ENCODE peak calls at places on chromosomes 16 and 17, in eight cellular contexts. One of them, this sample, is unnamed.

GRCh38 chr16:24013733-24014645 is 178.2 kb downstream of the PRKCB start:
- DNase-seq in GM12864: peak
- DNase-seq in left ventricle myocardium inferior: no peak
- DNase-seq in HFFc6: no peak
- DNase-seq in body of pancreas: no peak
- DNase-seq in fibroblast of mammary gland: no peak
- DNase-seq in A549: peak
- DNase-seq in D721Med: no peak
- DNase-seq in this sample: peak

GRCh38 chr16:74830646-74831045 is 56.0 kb upstream of the FA2H start:
- DNase-seq in GM12864: no peak
- DNase-seq in left ventricle myocardium inferior: no peak
- DNase-seq in HFFc6: no peak
- DNase-seq in body of pancreas: no peak
- DNase-seq in fibroblast of mammary gland: no peak
- DNase-seq in A549: no peak
- DNase-seq in D721Med: peak
- DNase-seq in this sample: no peak

GRCh38 chr17:4136373-4136772 is 6.5 kb downstream of the ZZEF1 start:
- DNase-seq in GM12864: no peak
- DNase-seq in left ventricle myocardium inferior: peak
- DNase-seq in HFFc6: no peak
- DNase-seq in body of pancreas: no peak
- DNase-seq in fibroblast of mammary gland: peak
- DNase-seq in A549: no peak
- DNase-seq in D721Med: no peak
- DNase-seq in this sample: no peak

GRCh38 chr16:10942352-10943297 is at the start of gene DEXI:
- DNase-seq in GM12864: peak
- DNase-seq in left ventricle myocardium inferior: peak
- DNase-seq in HFFc6: peak
- DNase-seq in body of pancreas: peak
- DNase-seq in fibroblast of mammary gland: peak
- DNase-seq in A549: peak
- DNase-seq in D721Med: peak
- DNase-seq in this sample: peak

GRCh38 chr17:64641499-64641898 is 20.6 kb downstream of the SMURF2 start:
- DNase-seq in GM12864: no peak
- DNase-seq in left ventricle myocardium inferior: no peak
- DNase-seq in HFFc6: peak
- DNase-seq in body of pancreas: peak
- DNase-seq in fibroblast of mammary gland: peak
- DNase-seq in A549: peak
- DNase-seq in D721Med: no peak
- DNase-seq in this sample: no peak

GRCh38 chr16:3021449-3022207 is 1.5 kb downstream of the TNFRSF12A start:
- DNase-seq in GM12864: no peak
- DNase-seq in left ventricle myocardium inferior: peak
- DNase-seq in HFFc6: peak
- DNase-seq in body of pancreas: peak
- DNase-seq in fibroblast of mammary gland: peak
- DNase-seq in A549: peak
- DNase-seq in D721Med: no peak
- DNase-seq in this sample: peak

GRCh38 chr17:68248886-68249872 is 1.3 kb downstream of the AMZ2 start:
- DNase-seq in GM12864: no peak
- DNase-seq in left ventricle myocardium inferior: no peak
- DNase-seq in HFFc6: no peak
- DNase-seq in body of pancreas: no peak
- DNase-seq in fibroblast of mammary gland: no peak
- DNase-seq in A549: no peak
- DNase-seq in D721Med: no peak
- DNase-seq in this sample: no peak

GRCh38 chr16:75420987-75421819 is 12.1 kb downstream of the CFDP1 start:
- DNase-seq in GM12864: no peak
- DNase-seq in left ventricle myocardium inferior: peak
- DNase-seq in HFFc6: peak
- DNase-seq in body of pancreas: peak
- DNase-seq in fibroblast of mammary gland: peak
- DNase-seq in A549: peak
- DNase-seq in D721Med: no peak
- DNase-seq in this sample: no peak

GRCh38 chr17:60804831-60805230 is 127.2 kb downstream of the BCAS3 start:
- DNase-seq in GM12864: no peak
- DNase-seq in left ventricle myocardium inferior: no peak
- DNase-seq in HFFc6: no peak
- DNase-seq in body of pancreas: no peak
- DNase-seq in fibroblast of mammary gland: no peak
- DNase-seq in A549: no peak
- DNase-seq in D721Med: no peak
- DNase-seq in this sample: no peak

GRCh38 chr17:40218006-40218739 is 931 bp upstream of the WIPF2 start:
- DNase-seq in GM12864: no peak
- DNase-seq in left ventricle myocardium inferior: no peak
- DNase-seq in HFFc6: no peak
- DNase-seq in body of pancreas: no peak
- DNase-seq in fibroblast of mammary gland: no peak
- DNase-seq in A549: no peak
- DNase-seq in D721Med: no peak
- DNase-seq in this sample: no peak

GRCh38 chr17:82217530-82218204 is 5.0 kb upstream of the CCDC57 start:
- DNase-seq in GM12864: no peak
- DNase-seq in left ventricle myocardium inferior: peak
- DNase-seq in HFFc6: peak
- DNase-seq in body of pancreas: no peak
- DNase-seq in fibroblast of mammary gland: peak
- DNase-seq in A549: peak
- DNase-seq in D721Med: no peak
- DNase-seq in this sample: no peak

GRCh38 chr17:29996458-29996857 is 55.0 kb downstream of the EFCAB5 start:
- DNase-seq in GM12864: no peak
- DNase-seq in left ventricle myocardium inferior: no peak
- DNase-seq in HFFc6: no peak
- DNase-seq in body of pancreas: no peak
- DNase-seq in fibroblast of mammary gland: no peak
- DNase-seq in A549: no peak
- DNase-seq in D721Med: no peak
- DNase-seq in this sample: no peak

GRCh38 chr17:30000755-30001257 is 59.4 kb downstream of the EFCAB5 start:
- DNase-seq in GM12864: no peak
- DNase-seq in left ventricle myocardium inferior: no peak
- DNase-seq in HFFc6: no peak
- DNase-seq in body of pancreas: no peak
- DNase-seq in fibroblast of mammary gland: peak
- DNase-seq in A549: no peak
- DNase-seq in D721Med: no peak
- DNase-seq in this sample: no peak

GRCh38 chr17:30005709-30006320 is 64.4 kb downstream of the EFCAB5 start:
- DNase-seq in GM12864: no peak
- DNase-seq in left ventricle myocardium inferior: no peak
- DNase-seq in HFFc6: no peak
- DNase-seq in body of pancreas: no peak
- DNase-seq in fibroblast of mammary gland: no peak
- DNase-seq in A549: peak
- DNase-seq in D721Med: no peak
- DNase-seq in this sample: no peak

GRCh38 chr17:30002088-30002487 is 60.7 kb downstream of the EFCAB5 start:
- DNase-seq in GM12864: no peak
- DNase-seq in left ventricle myocardium inferior: no peak
- DNase-seq in HFFc6: no peak
- DNase-seq in body of pancreas: no peak
- DNase-seq in fibroblast of mammary gland: no peak
- DNase-seq in A549: no peak
- DNase-seq in D721Med: no peak
- DNase-seq in this sample: no peak

GRCh38 chr17:30000001-30000754 is 58.7 kb downstream of the EFCAB5 start:
- DNase-seq in GM12864: no peak
- DNase-seq in left ventricle myocardium inferior: no peak
- DNase-seq in HFFc6: no peak
- DNase-seq in body of pancreas: no peak
- DNase-seq in fibroblast of mammary gland: peak
- DNase-seq in A549: peak
- DNase-seq in D721Med: no peak
- DNase-seq in this sample: no peak
- TF ChIP-seq CTCF in GM12864: no peak
- TF ChIP-seq CTCF in left ventricle myocardium inferior: no peak
- TF ChIP-seq CTCF in HFFc6: peak
- TF ChIP-seq CTCF in body of pancreas: no peak
- TF ChIP-seq CTCF in fibroblast of mammary gland: peak
- TF ChIP-seq CTCF in A549: peak
- TF ChIP-seq CTCF in D721Med: peak
- TF ChIP-seq CTCF in this sample: peak

GRCh38 chr17:76399175-76400172 is 15.1 kb downstream of the SPHK1 start:
- DNase-seq in GM12864: no peak
- DNase-seq in left ventricle myocardium inferior: no peak
- DNase-seq in HFFc6: no peak
- DNase-seq in body of pancreas: no peak
- DNase-seq in fibroblast of mammary gland: no peak
- DNase-seq in A549: no peak
- DNase-seq in D721Med: no peak
- DNase-seq in this sample: no peak

GRCh38 chr17:76405607-76405966 is 21.2 kb downstream of the SPHK1 start:
- DNase-seq in GM12864: no peak
- DNase-seq in left ventricle myocardium inferior: peak
- DNase-seq in HFFc6: no peak
- DNase-seq in body of pancreas: no peak
- DNase-seq in fibroblast of mammary gland: no peak
- DNase-seq in A549: no peak
- DNase-seq in D721Med: no peak
- DNase-seq in this sample: no peak

GRCh38 chr17:76404256-76404655 is 19.8 kb downstream of the SPHK1 start:
- DNase-seq in GM12864: no peak
- DNase-seq in left ventricle myocardium inferior: no peak
- DNase-seq in HFFc6: no peak
- DNase-seq in body of pancreas: no peak
- DNase-seq in fibroblast of mammary gland: no peak
- DNase-seq in A549: no peak
- DNase-seq in D721Med: no peak
- DNase-seq in this sample: no peak

GRCh38 chr17:76404976-76405563 is 20.7 kb downstream of the SPHK1 start:
- DNase-seq in GM12864: no peak
- DNase-seq in left ventricle myocardium inferior: peak
- DNase-seq in HFFc6: no peak
- DNase-seq in body of pancreas: no peak
- DNase-seq in fibroblast of mammary gland: peak
- DNase-seq in A549: no peak
- DNase-seq in D721Med: no peak
- DNase-seq in this sample: no peak

DNA sequence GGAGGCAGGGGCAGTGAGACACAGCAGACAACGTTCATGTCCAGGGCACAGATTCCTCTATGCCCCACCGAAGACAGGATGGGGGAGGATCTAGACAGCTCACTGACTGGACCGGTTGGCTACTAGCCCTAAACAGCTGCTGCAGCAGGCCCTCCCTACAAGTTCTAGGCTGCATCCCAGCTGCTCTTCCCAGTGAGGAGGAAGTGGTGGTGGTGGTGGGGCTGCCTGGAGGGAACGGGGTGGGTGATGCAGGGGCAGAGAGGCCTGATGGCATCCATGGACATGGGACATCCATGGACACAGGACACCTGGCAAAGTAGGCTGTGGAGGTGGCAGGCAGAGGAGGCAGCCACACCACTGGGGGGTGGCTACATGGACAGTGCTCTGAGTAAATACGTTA is 18.3 kb downstream of the SPHK1 start:
- DNase-seq in GM12864: no peak
- DNase-seq in left ventricle myocardium inferior: no peak
- DNase-seq in HFFc6: no peak
- DNase-seq in body of pancreas: no peak
- DNase-seq in fibroblast of mammary gland: no peak
- DNase-seq in A549: no peak
- DNase-seq in D721Med: no peak
- DNase-seq in this sample: no peak
- TF ChIP-seq CTCF in GM12864: no peak
- TF ChIP-seq CTCF in left ventricle myocardium inferior: no peak
- TF ChIP-seq CTCF in HFFc6: no peak
- TF ChIP-seq CTCF in body of pancreas: no peak
- TF ChIP-seq CTCF in fibroblast of mammary gland: no peak
- TF ChIP-seq CTCF in A549: no peak
- TF ChIP-seq CTCF in D721Med: no peak
- TF ChIP-seq CTCF in this sample: no peak

GRCh38 chr17:70099267-70099666 is 24.2 kb downstream of the KCNJ16 start:
- DNase-seq in GM12864: no peak
- DNase-seq in left ventricle myocardium inferior: no peak
- DNase-seq in HFFc6: no peak
- DNase-seq in body of pancreas: no peak
- DNase-seq in fibroblast of mammary gland: no peak
- DNase-seq in A549: no peak
- DNase-seq in D721Med: no peak
- DNase-seq in this sample: no peak

GRCh38 chr17:70099884-70100283 is 24.9 kb downstream of the KCNJ16 start:
- DNase-seq in GM12864: no peak
- DNase-seq in left ventricle myocardium inferior: no peak
- DNase-seq in HFFc6: no peak
- DNase-seq in body of pancreas: no peak
- DNase-seq in fibroblast of mammary gland: no peak
- DNase-seq in A549: no peak
- DNase-seq in D721Med: no peak
- DNase-seq in this sample: no peak

GRCh38 chr17:70102531-70102930 is 27.5 kb downstream of the KCNJ16 start:
- DNase-seq in GM12864: no peak
- DNase-seq in left ventricle myocardium inferior: no peak
- DNase-seq in HFFc6: no peak
- DNase-seq in body of pancreas: no peak
- DNase-seq in fibroblast of mammary gland: no peak
- DNase-seq in A549: no peak
- DNase-seq in D721Med: no peak
- DNase-seq in this sample: no peak

GRCh38 chr17:70098030-70098429 is 23.0 kb downstream of the KCNJ16 start:
- DNase-seq in GM12864: no peak
- DNase-seq in left ventricle myocardium inferior: no peak
- DNase-seq in HFFc6: no peak
- DNase-seq in body of pancreas: no peak
- DNase-seq in fibroblast of mammary gland: peak
- DNase-seq in A549: no peak
- DNase-seq in D721Med: no peak
- DNase-seq in this sample: no peak

DNA sequence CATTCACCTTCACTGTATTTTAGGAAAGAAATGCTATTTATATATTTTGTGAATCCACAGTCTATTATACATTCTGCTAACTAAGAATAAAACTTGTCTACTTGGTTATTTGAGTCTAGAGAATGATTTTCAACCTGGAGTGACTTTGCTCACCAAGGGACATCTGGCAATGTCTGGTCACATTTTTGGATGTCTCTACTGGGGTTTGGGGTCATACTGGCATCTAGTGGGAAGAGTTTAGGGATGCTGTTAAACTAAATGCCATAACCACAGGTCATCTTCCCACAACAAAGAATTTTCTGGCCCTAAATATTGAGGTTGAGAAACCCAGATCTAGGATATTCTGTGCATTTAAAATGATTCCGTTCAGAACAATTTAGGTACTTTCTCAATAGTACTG is 26.0 kb downstream of the KCNJ16 start:
- DNase-seq in GM12864: no peak
- DNase-seq in left ventricle myocardium inferior: no peak
- DNase-seq in HFFc6: no peak
- DNase-seq in body of pancreas: no peak
- DNase-seq in fibroblast of mammary gland: peak
- DNase-seq in A549: peak
- DNase-seq in D721Med: no peak
- DNase-seq in this sample: no peak
- TF ChIP-seq CTCF in GM12864: no peak
- TF ChIP-seq CTCF in left ventricle myocardium inferior: peak
- TF ChIP-seq CTCF in HFFc6: peak
- TF ChIP-seq CTCF in body of pancreas: no peak
- TF ChIP-seq CTCF in fibroblast of mammary gland: peak
- TF ChIP-seq CTCF in A549: peak
- TF ChIP-seq CTCF in D721Med: peak
- TF ChIP-seq CTCF in this sample: no peak

GRCh38 chr17:34081269-34081668 is 173.8 kb upstream of the CCL2 start:
- DNase-seq in GM12864: no peak
- DNase-seq in left ventricle myocardium inferior: no peak
- DNase-seq in HFFc6: no peak
- DNase-seq in body of pancreas: no peak
- DNase-seq in fibroblast of mammary gland: peak
- DNase-seq in A549: peak
- DNase-seq in D721Med: no peak
- DNase-seq in this sample: peak
- TF ChIP-seq CTCF in GM12864: peak
- TF ChIP-seq CTCF in left ventricle myocardium inferior: peak
- TF ChIP-seq CTCF in HFFc6: no peak
- TF ChIP-seq CTCF in body of pancreas: peak
- TF ChIP-seq CTCF in fibroblast of mammary gland: peak
- TF ChIP-seq CTCF in A549: peak
- TF ChIP-seq CTCF in D721Med: peak
- TF ChIP-seq CTCF in this sample: no peak